ENCODE peak calls at places on chromosomes 1 and 21, in five cellular contexts. One of them, this sample, is unnamed.

GRCh38 chr1:145957443-145958319 is at the start of gene LIX1L:
- DNase-seq in adrenal gland: peak
- DNase-seq in DND-41: peak
- DNase-seq in fibroblast of lung: peak
- DNase-seq in psoas muscle: peak
- DNase-seq in this sample: peak

GRCh38 chr1:116324411-116324810 is 48.6 kb upstream of the ATP1A1 start:
- DNase-seq in adrenal gland: no peak
- DNase-seq in DND-41: no peak
- DNase-seq in fibroblast of lung: no peak
- DNase-seq in psoas muscle: no peak
- DNase-seq in this sample: no peak

GRCh38 chr1:71414229-71414628 is 333.4 kb upstream of the ZRANB2 start:
- DNase-seq in adrenal gland: no peak
- DNase-seq in DND-41: no peak
- DNase-seq in fibroblast of lung: no peak
- DNase-seq in psoas muscle: no peak
- DNase-seq in this sample: peak

GRCh38 chr1:201385299-201385891 is 7.9 kb upstream of the TNNT2 start:
- DNase-seq in adrenal gland: no peak
- DNase-seq in DND-41: peak
- DNase-seq in fibroblast of lung: peak
- DNase-seq in psoas muscle: peak
- DNase-seq in this sample: peak

GRCh38 chr1:168498159-168498609 is 45.6 kb downstream of the XCL2 start:
- DNase-seq in adrenal gland: no peak
- DNase-seq in DND-41: no peak
- DNase-seq in fibroblast of lung: peak
- DNase-seq in psoas muscle: no peak
- DNase-seq in this sample: peak

GRCh38 chr1:77834771-77835334 is 53.6 kb upstream of the NEXN start:
- DNase-seq in adrenal gland: no peak
- DNase-seq in DND-41: no peak
- DNase-seq in fibroblast of lung: peak
- DNase-seq in psoas muscle: no peak
- DNase-seq in this sample: no peak

GRCh38 chr1:21607549-21608529 is 61.3 kb downstream of the RAP1GAP start:
- DNase-seq in adrenal gland: peak
- DNase-seq in DND-41: peak
- DNase-seq in fibroblast of lung: peak
- DNase-seq in psoas muscle: peak
- DNase-seq in this sample: peak

GRCh38 chr1:63322944-63323865 is 838 bp downstream of the FOXD3 start:
- DNase-seq in adrenal gland: no peak
- DNase-seq in DND-41: no peak
- DNase-seq in fibroblast of lung: no peak
- DNase-seq in psoas muscle: no peak
- DNase-seq in this sample: peak

GRCh38 chr1:232226197-232226681 is 403.7 kb downstream of the SIPA1L2 start:
- DNase-seq in adrenal gland: no peak
- DNase-seq in DND-41: peak
- DNase-seq in fibroblast of lung: peak
- DNase-seq in psoas muscle: no peak
- DNase-seq in this sample: peak

GRCh38 chr21:38619865-38620513 is 121.7 kb upstream of the ERG start:
- DNase-seq in adrenal gland: no peak
- DNase-seq in DND-41: no peak
- DNase-seq in fibroblast of lung: peak
- DNase-seq in psoas muscle: peak
- DNase-seq in this sample: no peak

GRCh38 chr21:17679002-17679600 is 66.4 kb upstream of the BTG3 start:
- DNase-seq in adrenal gland: no peak
- DNase-seq in DND-41: no peak
- DNase-seq in fibroblast of lung: peak
- DNase-seq in psoas muscle: no peak
- DNase-seq in this sample: peak

DNA sequence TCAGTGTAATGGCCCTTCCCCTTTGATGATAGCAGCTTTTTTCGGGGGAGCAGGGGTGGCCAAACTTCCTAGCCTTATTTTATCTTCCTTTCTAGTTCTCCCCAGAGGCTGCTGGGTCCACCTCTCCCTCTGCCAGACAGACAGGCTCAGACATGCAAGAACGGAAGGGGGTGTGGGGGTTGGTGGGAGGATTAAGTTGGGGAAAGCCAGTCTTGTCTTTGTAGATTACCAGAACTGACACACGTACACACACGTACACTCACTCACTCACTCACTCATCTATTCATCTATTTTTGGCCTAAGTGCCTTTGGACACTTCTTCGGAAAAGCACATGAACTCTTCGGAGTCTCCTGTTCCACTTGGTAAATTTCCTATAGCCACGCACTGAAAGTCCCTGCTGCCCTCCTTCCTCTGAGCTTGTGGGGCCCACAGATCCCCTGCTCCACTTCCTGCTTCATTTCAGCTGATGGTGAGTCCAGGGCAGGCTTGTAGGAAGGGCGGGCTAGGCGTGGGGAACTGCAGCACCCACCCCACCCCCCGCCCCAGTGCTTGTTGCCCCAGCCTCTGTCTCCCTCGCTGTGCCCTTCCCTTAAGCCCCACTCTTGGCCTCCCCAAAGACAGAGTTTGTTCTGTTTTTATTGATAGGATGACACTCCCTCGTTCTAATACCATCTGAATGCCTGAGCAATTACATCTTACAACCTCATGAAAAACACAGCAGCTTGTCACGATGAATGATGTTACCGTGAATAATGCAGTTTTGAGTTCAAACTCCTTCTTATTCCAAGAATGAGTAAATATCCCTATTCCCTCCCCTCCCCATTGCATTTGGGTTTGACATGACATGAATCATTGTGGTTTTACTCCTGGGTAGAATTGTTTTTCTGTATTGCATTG is 60.7 kb upstream of the ATP5PO start:
- DNase-seq in adrenal gland: no peak
- DNase-seq in DND-41: peak
- DNase-seq in fibroblast of lung: peak
- DNase-seq in psoas muscle: no peak
- DNase-seq in this sample: peak
- H3K27ac ChIP-seq in adrenal gland: no peak
- H3K27ac ChIP-seq in DND-41: peak
- H3K27ac ChIP-seq in fibroblast of lung: peak
- H3K27ac ChIP-seq in psoas muscle: peak
- H3K27ac ChIP-seq in this sample: peak

GRCh38 chr1:65992160-65993046 is 199.7 kb downstream of the PDE4B start:
- DNase-seq in adrenal gland: no peak
- DNase-seq in DND-41: no peak
- DNase-seq in fibroblast of lung: peak
- DNase-seq in psoas muscle: no peak
- DNase-seq in this sample: no peak
- H3K4me3 ChIP-seq in adrenal gland: no peak
- H3K4me3 ChIP-seq in DND-41: no peak
- H3K4me3 ChIP-seq in fibroblast of lung: no peak
- H3K4me3 ChIP-seq in psoas muscle: no peak
- H3K4me3 ChIP-seq in this sample: no peak

GRCh38 chr1:110055493-110056283 is 14.8 kb downstream of the ALX3 start:
- DNase-seq in adrenal gland: no peak
- DNase-seq in DND-41: no peak
- DNase-seq in fibroblast of lung: peak
- DNase-seq in psoas muscle: peak
- DNase-seq in this sample: no peak

GRCh38 chr1:110058591-110058990 is 11.9 kb downstream of the ALX3 start:
- DNase-seq in adrenal gland: no peak
- DNase-seq in DND-41: no peak
- DNase-seq in fibroblast of lung: no peak
- DNase-seq in psoas muscle: peak
- DNase-seq in this sample: no peak

GRCh38 chr1:110056776-110057175 is 13.7 kb downstream of the ALX3 start:
- DNase-seq in adrenal gland: peak
- DNase-seq in DND-41: no peak
- DNase-seq in fibroblast of lung: peak
- DNase-seq in psoas muscle: peak
- DNase-seq in this sample: no peak

GRCh38 chr1:110057963-110058518 is 12.4 kb downstream of the ALX3 start:
- DNase-seq in adrenal gland: no peak
- DNase-seq in DND-41: no peak
- DNase-seq in fibroblast of lung: no peak
- DNase-seq in psoas muscle: peak
- DNase-seq in this sample: no peak

GRCh38 chr1:110056284-110056680 is 14.2 kb downstream of the ALX3 start:
- DNase-seq in adrenal gland: no peak
- DNase-seq in DND-41: no peak
- DNase-seq in fibroblast of lung: peak
- DNase-seq in psoas muscle: no peak
- DNase-seq in this sample: no peak
- H3K27ac ChIP-seq in adrenal gland: peak
- H3K27ac ChIP-seq in DND-41: no peak
- H3K27ac ChIP-seq in fibroblast of lung: no peak
- H3K27ac ChIP-seq in psoas muscle: no peak
- H3K27ac ChIP-seq in this sample: no peak

DNA sequence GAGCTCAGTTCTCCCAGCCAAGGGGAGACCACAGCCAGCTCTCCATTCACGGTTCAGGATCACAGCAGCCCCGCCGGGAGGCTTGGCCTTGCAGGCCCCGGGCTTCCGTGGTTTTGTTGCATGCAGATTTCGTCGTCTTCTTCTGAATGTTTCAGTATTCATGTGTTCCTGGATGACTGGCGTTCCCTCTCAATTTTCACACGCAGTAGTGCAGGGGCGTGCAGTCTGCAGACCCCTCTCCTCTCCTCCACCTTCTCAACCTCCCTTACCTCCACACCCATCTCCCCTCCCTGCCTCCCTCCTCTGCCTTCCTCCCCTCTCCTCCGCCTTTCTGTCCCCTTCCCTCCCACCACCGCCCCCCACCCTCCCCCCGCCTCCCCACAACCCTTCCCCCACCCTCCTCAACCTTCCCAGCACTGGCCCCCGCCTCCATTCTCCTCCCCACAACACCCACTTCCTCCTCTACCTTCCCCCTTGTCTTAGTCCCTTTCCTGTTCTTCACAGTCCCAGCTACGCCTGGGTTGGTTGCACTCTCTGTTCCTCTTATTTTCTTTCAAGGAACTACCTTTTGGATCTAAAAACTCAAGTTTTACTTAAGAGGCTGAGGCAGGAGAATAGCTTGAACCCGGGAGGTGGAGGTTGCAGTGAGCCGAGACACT is 8.4 kb upstream of the SLC19A1 start:
- DNase-seq in adrenal gland: no peak
- DNase-seq in DND-41: peak
- DNase-seq in fibroblast of lung: no peak
- DNase-seq in psoas muscle: peak
- DNase-seq in this sample: no peak
- H3K4me3 ChIP-seq in adrenal gland: no peak
- H3K4me3 ChIP-seq in DND-41: peak
- H3K4me3 ChIP-seq in fibroblast of lung: no peak
- H3K4me3 ChIP-seq in psoas muscle: no peak
- H3K4me3 ChIP-seq in this sample: no peak

This sample was measured in SJCRH30.